ENCODE peak calls at places on chromosomes 11 and 22, in nine cellular contexts. Y, I, N, H, V, D, O, L and F are unnamed samples.
A peak's percentile ranks its signal among the peaks of the same experiment; 100 is the strongest.

GRCh38 chr22:44625421-44625760 is 76.6 kb upstream of the PRR5 start:
- DNase-seq in I (no peak), L (no peak), Y (no peak), V (no peak), H (no peak), N (peak; percentile 36), O (no peak), D (no peak), F (no peak)

GRCh38 chr11:61080526-61080925 is 21.8 kb upstream of the CD5 start:
- DNase-seq in I (no peak), H (no peak), O (no peak), L (no peak), Y (no peak), N (peak; percentile 18), D (no peak), V (no peak), F (no peak)

GRCh38 chr11:19060629-19061028 is at the start of gene MRGPRX2:
- DNase-seq in L (no peak), V (no peak), N (no peak), H (no peak), D (no peak), Y (no peak), O (peak; percentile 15), I (no peak), F (no peak)

GRCh38 chr11:91792779-91793262 is 431.8 kb upstream of the FAT3 start:
- DNase-seq in V (no peak), H (no peak), N (no peak), L (no peak), D (no peak), O (no peak), I (no peak), Y (no peak), F (no peak)

GRCh38 chr11:26109658-26110393 is 222.1 kb upstream of the ANO3 start:
- DNase-seq in Y (no peak), L (no peak), V (no peak), H (no peak), D (peak; percentile 47), O (no peak), I (no peak), N (no peak), F (no peak)

GRCh38 chr11:3052109-3052479 is 5.1 kb downstream of the CARS1 start:
- DNase-seq in L (no peak), Y (no peak), O (no peak), V (no peak), N (no peak), D (no peak), I (no peak), H (no peak), F (no peak)

GRCh38 chr11:20119315-20119714 is 41.0 kb downstream of the DBX1 start:
- DNase-seq in N (no peak), L (no peak), Y (no peak), O (no peak), I (no peak), V (no peak), H (no peak), D (no peak), F (no peak)

GRCh38 chr11:3206128-3206921 is 12.3 kb downstream of the MRGPRG start:
- DNase-seq in N (peak; percentile 68), D (no peak), Y (no peak), L (no peak), V (no peak), I (peak; percentile 2), H (no peak), O (no peak), F (no peak)

GRCh38 chr22:41857160-41857859 is 24.4 kb downstream of the SREBF2 start:
- DNase-seq in O (peak; percentile 60), V (peak; percentile 65), L (peak; percentile 61), N (peak; percentile 81), I (no peak), D (peak; percentile 72), Y (peak; percentile 59), H (peak; percentile 22), F (no peak)

GRCh38 chr11:72048718-72049460 is 31.5 kb downstream of the NUMA1 start:
- DNase-seq in V (no peak), O (peak; percentile 19), I (no peak), N (no peak), H (no peak), L (no peak), D (no peak), Y (no peak), F (no peak)
- H3K27ac ChIP-seq in V (no peak overlapping the region), O (peak overlapping the region; percentile 48), I (peak overlapping the region; percentile 57), N (peak overlapping the region; percentile 8), H (no peak overlapping the region), L (no peak overlapping the region), D (no peak overlapping the region), Y (no peak overlapping the region), F (peak overlapping the region; percentile 43)

DNA sequence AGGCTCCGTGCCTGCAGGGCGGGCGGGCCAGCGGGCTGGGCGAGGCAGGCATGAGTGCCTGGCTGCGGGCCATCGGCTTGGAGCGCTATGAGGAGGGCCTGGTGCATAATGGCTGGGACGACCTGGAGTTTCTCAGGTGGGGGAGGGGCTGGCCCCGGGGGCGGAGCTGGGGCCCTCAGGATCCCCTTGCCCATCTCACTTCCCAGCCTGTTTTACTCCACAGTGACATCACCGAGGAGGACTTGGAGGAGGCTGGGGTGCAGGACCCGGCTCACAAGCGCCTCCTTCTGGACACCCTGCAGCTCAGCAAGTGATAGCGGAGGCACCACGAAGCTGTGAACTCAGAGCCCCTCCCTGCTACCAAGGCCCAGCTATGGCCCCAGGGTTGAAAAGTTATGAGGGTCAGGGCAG is 5.9 kb downstream of the PHOX2A start:
- DNase-seq in L (peak; percentile 69), D (peak; percentile 67), N (peak; percentile 99), V (peak; percentile 44), O (peak; percentile 77), Y (peak; percentile 25), I (peak; percentile 64), H (no peak), F (no peak)
- H3K4me3 ChIP-seq in L (no peak overlapping the region), D (no peak overlapping the region), N (no peak overlapping the region), V (no peak overlapping the region), O (no peak overlapping the region), Y (no peak overlapping the region), I (no peak overlapping the region), H (no peak overlapping the region), F (no peak overlapping the region)

DNA sequence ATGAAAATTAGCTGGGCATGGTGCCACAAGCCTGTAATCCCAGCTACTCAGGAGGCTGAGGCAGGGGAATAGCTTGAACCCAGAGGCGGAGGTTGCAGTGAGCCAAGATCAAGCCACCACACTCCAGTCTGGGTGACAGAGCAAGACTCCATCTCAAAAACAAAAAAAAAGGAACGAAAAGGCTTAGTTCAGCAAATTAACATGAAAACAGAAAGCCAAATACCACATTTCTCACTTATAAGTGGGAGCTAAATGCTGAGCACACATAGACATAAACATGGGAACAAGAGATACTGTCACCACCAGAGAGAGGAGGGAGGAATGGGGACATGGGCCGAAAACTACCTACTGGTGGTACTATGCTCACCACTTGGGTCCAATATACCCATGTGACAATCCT is 38.6 kb downstream of the SCGB1A1 start:
- DNase-seq in I (no peak), Y (no peak), V (no peak), L (no peak), D (no peak), H (no peak), O (no peak), N (no peak), F (no peak)
- H3K27ac ChIP-seq in I (no peak overlapping the region), Y (peak overlapping the region; percentile 29), V (no peak overlapping the region), L (peak overlapping the region; percentile 6), D (no peak overlapping the region), H (no peak overlapping the region), O (no peak overlapping the region), N (no peak overlapping the region), F (peak overlapping the region; percentile 81)

DNA sequence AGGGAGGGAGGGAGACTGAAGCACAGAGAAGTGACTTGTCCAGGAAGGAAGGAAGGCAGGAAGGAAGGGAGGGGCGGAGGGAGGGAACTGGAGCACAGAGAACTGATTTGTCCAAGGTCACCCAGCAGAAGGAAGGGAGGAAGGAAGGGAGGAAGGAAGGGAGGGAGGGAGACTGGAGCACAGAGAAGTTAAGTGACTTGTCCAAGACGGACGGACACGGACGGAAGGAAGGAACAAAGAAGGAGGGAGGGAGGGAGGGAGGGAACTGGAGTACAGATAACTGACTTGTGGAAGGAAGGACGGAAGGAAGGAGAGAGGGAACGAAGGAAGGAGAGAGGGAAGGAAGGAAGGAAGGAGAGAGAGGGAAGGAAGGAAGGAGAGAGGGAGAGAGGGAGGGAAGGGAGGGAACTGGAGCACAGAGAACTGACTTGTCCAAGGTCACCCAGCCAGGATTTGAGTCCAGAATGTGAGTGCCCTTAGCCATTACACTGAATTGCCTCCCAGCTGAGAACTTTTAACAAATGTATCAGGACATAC is 1.5 kb downstream of the SLC35F2 start:
- DNase-seq in L (peak; percentile 66), Y (no peak), D (no peak), I (no peak), N (no peak), V (peak; percentile 62), O (no peak), H (peak; percentile 24), F (no peak)
- H3K4me3 ChIP-seq in L (no peak overlapping the region), Y (no peak overlapping the region), D (no peak overlapping the region), I (no peak overlapping the region), N (no peak overlapping the region), V (peak overlapping the region; percentile 54), O (no peak overlapping the region), H (no peak overlapping the region), F (no peak overlapping the region)

GRCh38 chr11:126129681-126130671 is 67.3 kb upstream of the CDON start:
- DNase-seq in N (no peak), V (no peak), I (no peak), Y (no peak), O (no peak), L (no peak), H (no peak), D (peak; percentile 35), F (no peak)

GRCh38 chr11:126127898-126128297 is 65.2 kb upstream of the CDON start:
- DNase-seq in H (no peak), I (no peak), D (no peak), O (peak; percentile 52), L (no peak), N (no peak), V (no peak), Y (no peak), F (no peak)

GRCh38 chr11:126124284-126124683 is 61.6 kb upstream of the CDON start:
- DNase-seq in Y (no peak), O (no peak), V (no peak), H (no peak), L (no peak), I (no peak), D (peak; percentile 15), N (no peak), F (no peak)

GRCh38 chr11:126123686-126124085 is 61.0 kb upstream of the CDON start:
- DNase-seq in I (no peak), Y (no peak), O (no peak), H (no peak), L (no peak), N (no peak), D (no peak), V (no peak), F (no peak)

GRCh38 chr11:126127284-126127845 is 64.7 kb upstream of the CDON start:
- DNase-seq in V (no peak), O (no peak), I (no peak), D (no peak), L (no peak), N (no peak), Y (no peak), H (no peak), F (no peak)
- H3K27ac ChIP-seq in V (no peak overlapping the region), O (no peak overlapping the region), I (no peak overlapping the region), D (no peak overlapping the region), L (peak overlapping the region; percentile 27), N (no peak overlapping the region), Y (no peak overlapping the region), H (no peak overlapping the region), F (no peak overlapping the region)

GRCh38 chr11:114775849-114776621 is 97.7 kb downstream of the NXPE2 start:
- DNase-seq in L (no peak), D (no peak), O (peak; percentile 4), N (no peak), H (no peak), V (no peak), I (no peak), Y (no peak), F (no peak)
- H3K4me3 ChIP-seq in L (no peak overlapping the region), D (no peak overlapping the region), O (no peak overlapping the region), N (no peak overlapping the region), H (no peak overlapping the region), V (no peak overlapping the region), I (no peak overlapping the region), Y (no peak overlapping the region), F (no peak overlapping the region)